ENCODE peak calls at places on chromosomes 6 and 20, in six cellular contexts. H, X, F, V, I and S are unnamed samples.

GRCh38 chr6:117448732-117449131 is 23.0 kb upstream of the ROS1 start:
- DNase-seq in H (no peak), X (no peak), F (peak; percentile 94), V (peak; percentile 71), I (peak; percentile 82), S (peak; percentile 89)

GRCh38 chr20:61879694-61880093 is 186.0 kb downstream of the TAF4 start:
- DNase-seq in H (no peak), X (no peak), F (no peak), V (no peak), I (no peak), S (no peak)

GRCh38 chr20:25320035-25320800 is 70.4 kb downstream of the ABHD12 start:
- DNase-seq in H (no peak), X (no peak), F (no peak), V (no peak), I (no peak), S (no peak)

GRCh38 chr20:23049933-23050838 is 714 bp upstream of the THBD start:
- DNase-seq in H (no peak), X (no peak), F (peak; percentile 57), V (no peak), I (no peak), S (peak; percentile 19)

GRCh38 chr20:36525620-36526365 is 15.5 kb upstream of the MYL9 start:
- DNase-seq in H (no peak), X (no peak), F (no peak), V (no peak), I (no peak), S (no peak)

GRCh38 chr6:150403458-150404245 is 34.8 kb downstream of the IYD start:
- DNase-seq in H (no peak), X (no peak), F (peak; percentile 53), V (peak; percentile 25), I (peak; percentile 79), S (peak; percentile 98)

GRCh38 chr6:110944681-110945151 is 13.8 kb upstream of the GTF3C6 start:
- DNase-seq in H (peak; percentile 88), X (no peak), F (peak; percentile 88), V (peak; percentile 47), I (peak; percentile 61), S (peak; percentile 81)

GRCh38 chr6:142455957-142456589 is 154.3 kb downstream of the ADGRG6 start:
- DNase-seq in H (no peak), X (no peak), F (no peak), V (no peak), I (no peak), S (no peak)

GRCh38 chr6:140281794-140282193 is 907.3 kb upstream of the CITED2 start:
- DNase-seq in H (no peak), X (no peak), F (no peak), V (no peak), I (no peak), S (no peak)

GRCh38 chr6:35302604-35303218 is 5.1 kb downstream of the DEF6 start:
- DNase-seq in H (peak; percentile 39), X (peak; percentile 84), F (peak; percentile 41), V (peak; percentile 26), I (no peak), S (no peak)

GRCh38 chr6:144294016-144294415 is 8.9 kb downstream of the UTRN start:
- DNase-seq in H (no peak), X (no peak), F (peak; percentile 83), V (no peak), I (peak; percentile 63), S (no peak)